ENCODE peak calls at places on chromosome X, in six cellular contexts. R is A549, S is Calu3, I is coronary artery, O is GM06990, J is type B pancreatic cell. E is an unnamed sample.

GRCh38 chrX:154525606-154526490 is 9.8 kb upstream of the FAM3A start:
- DNase-seq in S (no peak), I (no peak), J (no peak), R (peak; percentile 57), O (no peak), E (no peak)

GRCh38 chrX:74343970-74344622 is 40.1 kb downstream of the ZCCHC13 start:
- DNase-seq in J (no peak), I (peak; percentile 79), O (peak; percentile 15), S (peak; percentile 65), R (peak; percentile 93), E (peak; percentile 56)

GRCh38 chrX:115226929-115227328 is 7.0 kb downstream of the LRCH2 start:
- DNase-seq in I (no peak), O (no peak), R (peak; percentile 51), J (no peak), S (peak; percentile 25), E (no peak)

GRCh38 chrX:129188223-129188622 is 335.1 kb downstream of the SMARCA1 start:
- DNase-seq in O (no peak), R (no peak), J (no peak), I (no peak), S (no peak), E (no peak)

GRCh38 chrX:47358387-47359065 is 11.9 kb upstream of the ZNF157 start:
- DNase-seq in O (no peak), R (no peak), J (no peak), I (no peak), S (no peak), E (no peak)

GRCh38 chrX:133412665-133413064 is 2.6 kb downstream of the GPC4 start:
- DNase-seq in R (no peak), J (no peak), O (no peak), I (no peak), S (no peak), E (no peak)

GRCh38 chrX:147912093-147912801 is 528 bp downstream of the FMR1 start:
- DNase-seq in O (peak; percentile 63), S (peak; percentile 9), I (no peak), J (no peak), R (peak; percentile 31), E (peak; percentile 16)

GRCh38 chrX:102669526-102669925 is 18.2 kb downstream of the GPRASP1 start:
- DNase-seq in J (no peak), S (no peak), R (no peak), I (no peak), O (no peak), E (no peak)

GRCh38 chrX:15737188-15737956 is 698 bp upstream of the CA5B start:
- DNase-seq in R (no peak), I (no peak), O (no peak), J (no peak), S (no peak), E (no peak)

GRCh38 chrX:150692837-150693781 is at the start of gene MTMR1:
- DNase-seq in J (no peak), S (peak; percentile 49), R (no peak), I (no peak), O (peak; percentile 58), E (no peak)

GRCh38 chrX:36856849-36857248 is 151.3 kb upstream of the FAM47C start:
- DNase-seq in O (no peak), I (no peak), S (no peak), R (peak; percentile 4), J (no peak), E (no peak)

GRCh38 chrX:57044226-57044625 is 48.9 kb upstream of the SPIN3 start:
- DNase-seq in J (no peak), S (no peak), I (no peak), O (no peak), R (no peak), E (no peak)

GRCh38 chrX:65652098-65652497 is 15.4 kb upstream of the MSN start:
- DNase-seq in S (no peak), O (no peak), I (no peak), R (no peak), J (no peak), E (no peak)

GRCh38 chrX:123846598-123847038 is 13.2 kb upstream of the XIAP start:
- DNase-seq in J (no peak), R (peak; percentile 50), O (no peak), I (no peak), S (no peak), E (no peak)

GRCh38 chrX:130974323-130974722 is 71.3 kb upstream of the ENOX2 start:
- DNase-seq in R (no peak), S (no peak), I (no peak), O (no peak), J (no peak), E (no peak)

GRCh38 chrX:17986977-17987376 is 125.9 kb upstream of the RAI2 start:
- DNase-seq in S (no peak), O (no peak), I (no peak), J (no peak), R (no peak), E (no peak)

GRCh38 chrX:154607370-154607769 is 11.7 kb downstream of the CTAG1B start:
- DNase-seq in J (no peak), I (no peak), S (no peak), R (no peak), O (no peak), E (no peak)

GRCh38 chrX:32408389-32408788 is 803.0 kb downstream of the DMD start:
- DNase-seq in J (no peak), R (peak; percentile 4), O (no peak), I (no peak), S (peak; percentile 20), E (no peak)

GRCh38 chrX:107849747-107850478 is 24.2 kb downstream of the MID2 start:
- DNase-seq in R (peak; percentile 14), J (no peak), S (no peak), O (no peak), I (no peak), E (no peak)

GRCh38 chrX:70878925-70879324 is 29.6 kb downstream of the TEX11 start:
- DNase-seq in R (no peak), O (peak; percentile 20), J (no peak), I (no peak), S (no peak), E (no peak)

GRCh38 chrX:123814343-123814742 is 45.5 kb upstream of the XIAP start:
- DNase-seq in S (no peak), J (no peak), I (no peak), R (no peak), O (no peak), E (no peak)

GRCh38 chrX:146907391-146908240 is 93.1 kb upstream of the CXorf51A start:
- DNase-seq in J (no peak), I (no peak), O (no peak), R (no peak), S (no peak), E (no peak)

GRCh38 chrX:9379697-9380551 is 84.9 kb upstream of the TBL1X start:
- DNase-seq in J (no peak), I (no peak), R (peak; percentile 75), O (no peak), S (peak; percentile 38), E (no peak)

GRCh38 chrX:49756692-49757091 is 60.9 kb upstream of the PAGE1 start:
- DNase-seq in S (no peak), J (no peak), R (no peak), I (no peak), O (no peak), E (no peak)

GRCh38 chrX:49760288-49760885 is 64.6 kb upstream of the PAGE1 start:
- DNase-seq in J (no peak), I (no peak), S (no peak), O (no peak), R (no peak), E (no peak)

GRCh38 chrX:49767231-49767630 is 61.9 kb upstream of the PAGE4 start:
- DNase-seq in R (no peak), I (no peak), J (no peak), O (no peak), S (no peak), E (no peak)

GRCh38 chrX:49762175-49762704 is 66.5 kb upstream of the PAGE1 start:
- DNase-seq in J (no peak), O (no peak), S (no peak), R (no peak), I (no peak), E (no peak)

GRCh38 chrX:49761481-49761880 is 65.7 kb upstream of the PAGE1 start:
- DNase-seq in S (peak; percentile 6), R (peak; percentile 11), J (no peak), O (no peak), I (no peak), E (no peak)
- TF ChIP-seq CTCF in S (no peak), R (peak; percentile 34), J (peak; percentile 71), O (peak; percentile 71), I (no peak), E (peak; percentile 64)

DNA sequence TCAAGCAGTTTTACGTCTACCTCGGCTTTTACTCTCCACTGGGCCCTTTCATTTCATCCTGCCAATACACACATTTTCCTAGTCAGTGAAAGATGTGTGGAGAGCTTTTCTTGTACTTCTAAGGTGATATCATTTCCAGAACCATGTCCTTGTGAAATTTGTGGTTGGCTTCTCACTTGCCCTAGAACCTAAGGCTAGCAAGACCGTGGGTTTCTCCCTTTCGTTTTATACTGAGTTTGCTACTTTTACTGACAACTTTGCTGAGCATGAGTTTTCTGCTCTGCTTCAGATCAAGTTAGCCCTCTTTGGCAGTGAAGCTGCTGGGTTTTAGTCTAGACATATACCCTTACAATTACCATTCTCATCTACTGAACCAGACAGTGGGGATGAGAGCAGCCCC is 95.7 kb upstream of the FRMPD4 start:
- DNase-seq in O (no peak), J (no peak), S (no peak), R (no peak), I (no peak), E (no peak)
- TF ChIP-seq CTCF in O (no peak), J (no peak), S (no peak), R (no peak), I (no peak), E (no peak)

GRCh38 chrX:28188526-28188925 is 207.3 kb upstream of the DCAF8L1 start:
- DNase-seq in J (no peak), I (no peak), R (no peak), S (no peak), O (no peak), E (no peak)

GRCh38 chrX:28189011-28189410 is 207.8 kb upstream of the DCAF8L1 start:
- DNase-seq in O (no peak), S (no peak), I (no peak), J (no peak), R (peak; percentile 26), E (no peak)
- TF ChIP-seq CTCF in O (no peak), S (no peak), I (no peak), J (no peak), R (no peak), E (no peak)

GRCh38 chrX:40446927-40447326 is 133.8 kb upstream of the ATP6AP2 start:
- DNase-seq in R (no peak), O (no peak), S (no peak), J (no peak), I (no peak), E (no peak)

GRCh38 chrX:40449956-40450701 is 130.6 kb upstream of the ATP6AP2 start:
- DNase-seq in J (no peak), R (no peak), S (no peak), I (no peak), O (no peak), E (no peak)

GRCh38 chrX:40444798-40445496 is 135.8 kb upstream of the ATP6AP2 start:
- DNase-seq in S (no peak), R (no peak), O (no peak), J (no peak), I (peak; percentile 60), E (peak; percentile 14)

GRCh38 chrX:40449396-40449795 is 131.4 kb upstream of the ATP6AP2 start:
- DNase-seq in J (no peak), S (no peak), O (no peak), I (no peak), R (no peak), E (no peak)

GRCh38 chrX:40448793-40449192 is 132.0 kb upstream of the ATP6AP2 start:
- DNase-seq in J (no peak), S (no peak), R (no peak), I (no peak), O (no peak), E (no peak)
- TF ChIP-seq CTCF in J (no peak), S (no peak), R (no peak), I (no peak), O (no peak), E (no peak)